ENCODE peak calls at places on chromosomes 13 and 19, in four cellular contexts. M, Q, E and V are unnamed samples.

GRCh38 chr13:99662678-99663077 is 161.4 kb downstream of the TM9SF2 start:
- DNase-seq in Q (no peak), M (no peak), E (no peak), V (no peak)

GRCh38 chr19:46913852-46914430 is 53.1 kb downstream of the ARHGAP35 start:
- DNase-seq in M (peak), E (no peak), Q (no peak), V (peak)

GRCh38 chr13:98508280-98509074 is 68.4 kb downstream of the STK24 start:
- DNase-seq in M (peak), Q (peak), E (peak), V (peak)

GRCh38 chr19:39109641-39110040 is 15.9 kb upstream of the PAK4 start:
- DNase-seq in M (no peak), Q (no peak), E (no peak), V (no peak)

GRCh38 chr13:110232756-110233155 is 74.2 kb downstream of the COL4A1 start:
- DNase-seq in Q (peak), E (no peak), M (no peak), V (no peak)

GRCh38 chr19:2426661-2427322 is 594 bp downstream of the TIMM13 start:
- DNase-seq in M (peak), Q (peak), E (no peak), V (peak)

GRCh38 chr13:73025212-73026012 is 33.4 kb upstream of the KLF5 start:
- DNase-seq in E (peak), Q (peak), M (no peak), V (peak)

GRCh38 chr13:86569119-86569518 is 769.9 kb upstream of the SLITRK6 start:
- DNase-seq in Q (no peak), M (no peak), E (no peak), V (no peak)

GRCh38 chr13:25203256-25203794 is 31.2 kb upstream of the AMER2 start:
- DNase-seq in E (no peak), Q (no peak), M (no peak), V (no peak)

GRCh38 chr19:6987850-6988249 is 33.4 kb downstream of the MBD3L2B start:
- DNase-seq in M (no peak), Q (no peak), E (no peak), V (no peak)

GRCh38 chr13:78609464-78610205 is 6.3 kb upstream of the POU4F1 start:
- DNase-seq in Q (no peak), E (no peak), M (peak), V (peak)

GRCh38 chr13:23711355-23711754 is 141.1 kb downstream of the TNFRSF19 start:
- DNase-seq in M (no peak), Q (no peak), E (no peak), V (no peak)

GRCh38 chr13:23714672-23715071 is 144.5 kb downstream of the TNFRSF19 start:
- DNase-seq in M (no peak), E (no peak), Q (no peak), V (no peak)

GRCh38 chr13:23715762-23716235 is 145.6 kb downstream of the TNFRSF19 start:
- DNase-seq in E (no peak), Q (no peak), M (peak), V (no peak)

GRCh38 chr13:23718916-23719470 is 148.8 kb downstream of the TNFRSF19 start:
- DNase-seq in Q (no peak), E (no peak), M (no peak), V (no peak)

GRCh38 chr13:23715092-23715761 is 145.0 kb downstream of the TNFRSF19 start:
- DNase-seq in Q (no peak), E (no peak), M (no peak), V (no peak)
- TF ChIP-seq CTCF in Q (no peak), E (no peak), M (no peak), V (no peak)

GRCh38 chr13:43514326-43514725 is 272.4 kb downstream of the ENOX1 start:
- DNase-seq in M (no peak), Q (no peak), E (no peak), V (peak)

GRCh38 chr13:43516401-43516826 is 270.4 kb downstream of the ENOX1 start:
- DNase-seq in Q (peak), E (no peak), M (no peak), V (peak)

DNA sequence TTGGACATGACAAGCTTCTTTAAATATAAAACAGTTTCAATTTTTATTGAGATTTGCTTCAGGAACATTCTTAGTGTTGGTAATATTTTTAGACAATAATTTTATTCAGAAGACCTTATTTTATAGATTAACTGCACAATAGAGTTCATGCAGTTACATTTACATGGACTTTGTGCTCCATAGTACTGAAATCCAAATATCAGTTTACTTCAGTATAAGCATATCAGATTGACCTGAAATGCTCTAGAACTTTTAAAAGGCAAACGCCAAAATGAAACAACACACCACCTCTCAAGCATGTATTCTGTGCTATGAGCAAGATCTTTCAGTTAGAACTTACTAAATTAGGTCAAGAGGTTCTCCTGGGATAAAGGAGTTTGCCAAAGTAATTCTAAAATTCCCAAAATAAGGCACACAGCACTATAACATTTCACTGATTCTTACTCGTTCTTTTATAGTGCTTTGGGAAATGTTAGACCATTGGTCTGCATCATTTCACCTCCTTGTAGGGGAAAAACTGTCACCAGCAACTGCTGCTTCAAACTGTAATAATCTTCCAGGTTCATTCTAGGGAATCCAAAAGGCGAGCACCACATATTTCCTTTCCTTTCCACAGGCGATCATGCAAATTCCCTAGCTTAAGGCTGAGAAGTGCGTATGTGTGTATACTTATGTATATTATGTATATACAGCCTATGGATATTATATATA is 275.4 kb downstream of the ENOX1 start:
- DNase-seq in E (no peak), Q (no peak), M (no peak), V (no peak)
- TF ChIP-seq CTCF in E (no peak), Q (no peak), M (no peak), V (no peak)

GRCh38 chr13:46124967-46125933 is 20.4 kb upstream of the CPB2 start:
- DNase-seq in Q (no peak), E (no peak), M (no peak), V (no peak)

GRCh38 chr13:46126552-46127171 is 21.8 kb upstream of the CPB2 start:
- DNase-seq in E (peak), M (peak), Q (peak), V (peak)

GRCh38 chr13:46126074-46126473 is 21.2 kb upstream of the CPB2 start:
- DNase-seq in E (no peak), Q (no peak), M (no peak), V (no peak)

GRCh38 chr13:46122304-46122703 is 17.5 kb upstream of the CPB2 start:
- DNase-seq in E (no peak), Q (no peak), M (no peak), V (no peak)

DNA sequence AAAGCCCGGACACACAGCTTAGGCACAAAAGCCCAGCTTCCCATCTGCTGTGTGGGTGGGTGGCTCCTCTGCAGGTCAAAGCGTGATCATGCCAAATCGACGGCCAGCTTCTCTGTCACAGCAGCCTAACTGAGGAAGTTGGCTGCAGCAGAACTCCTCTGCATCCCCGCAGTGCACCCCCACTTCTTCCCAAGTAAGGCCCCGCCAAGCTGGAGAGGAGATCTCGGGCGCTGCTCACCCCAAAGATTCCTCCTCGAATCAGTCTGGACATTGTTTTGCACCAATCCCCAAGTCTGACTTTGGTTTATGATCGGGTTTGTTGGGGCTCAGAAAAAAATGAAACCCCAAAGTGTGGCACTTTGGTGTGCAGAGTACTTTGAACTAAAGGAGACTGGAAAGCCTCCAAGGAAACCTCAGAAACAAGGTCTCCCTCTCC is 19.7 kb upstream of the CPB2 start:
- DNase-seq in Q (no peak), M (no peak), E (no peak), V (no peak)
- TF ChIP-seq CTCF in Q (no peak), M (no peak), E (no peak), V (no peak)

DNA sequence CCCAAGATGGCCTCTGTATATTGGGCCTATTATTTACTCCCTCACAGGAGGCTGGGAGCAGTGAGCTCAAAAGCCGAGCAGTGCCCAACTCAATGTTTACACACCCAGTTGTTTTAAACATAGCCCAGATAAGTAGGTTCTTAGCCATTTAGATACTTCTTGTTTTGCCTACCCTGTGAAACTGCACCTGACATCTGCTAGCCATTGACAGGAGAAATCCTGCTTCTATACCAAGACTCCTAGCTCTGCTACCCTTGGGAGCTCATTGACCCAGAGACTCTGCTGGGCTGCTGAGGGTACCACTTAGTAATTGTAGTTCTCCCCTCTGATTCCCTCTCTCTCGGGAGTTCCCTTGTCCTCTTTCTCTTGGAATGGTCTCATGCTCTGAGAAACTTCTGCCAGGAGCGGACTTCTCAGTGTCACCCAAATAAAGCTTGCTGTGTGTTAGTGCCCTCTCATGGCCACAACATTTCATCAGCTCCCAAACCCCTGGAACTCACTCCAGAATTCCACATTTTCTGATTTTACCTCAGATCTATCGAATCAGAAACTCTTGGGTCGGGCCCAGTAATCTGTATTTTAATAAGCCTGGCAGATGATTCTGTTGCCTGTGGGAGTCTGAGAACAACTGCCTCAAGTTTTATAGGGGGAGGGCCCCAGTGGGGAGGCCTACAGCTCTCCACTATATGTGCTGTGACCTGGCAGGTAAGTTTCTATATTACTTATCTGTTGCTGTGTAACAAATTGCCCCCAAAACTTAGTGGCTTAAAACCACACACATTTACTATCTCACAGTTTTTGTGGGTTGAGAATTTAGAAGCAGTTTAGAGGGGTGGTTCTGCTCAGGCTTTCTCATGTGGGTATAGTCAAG is 221.1 kb downstream of the TDRD3 start:
- DNase-seq in Q (peak), M (peak), E (no peak), V (peak)
- TF ChIP-seq CTCF in Q (peak), M (peak), E (peak), V (peak)

GRCh38 chr19:18204394-18205179 is 745 bp upstream of the RAB3A start:
- DNase-seq in E (no peak), M (no peak), Q (no peak), V (no peak)

GRCh38 chr19:18205180-18205915 is 1.5 kb upstream of the RAB3A start:
- DNase-seq in M (no peak), Q (peak), E (no peak), V (peak)

GRCh38 chr19:18202759-18203407 is 959 bp downstream of the RAB3A start:
- DNase-seq in Q (no peak), E (no peak), M (no peak), V (no peak)

GRCh38 chr19:18203408-18203862 is 407 bp downstream of the RAB3A start:
- DNase-seq in Q (no peak), E (no peak), M (no peak), V (no peak)

DNA sequence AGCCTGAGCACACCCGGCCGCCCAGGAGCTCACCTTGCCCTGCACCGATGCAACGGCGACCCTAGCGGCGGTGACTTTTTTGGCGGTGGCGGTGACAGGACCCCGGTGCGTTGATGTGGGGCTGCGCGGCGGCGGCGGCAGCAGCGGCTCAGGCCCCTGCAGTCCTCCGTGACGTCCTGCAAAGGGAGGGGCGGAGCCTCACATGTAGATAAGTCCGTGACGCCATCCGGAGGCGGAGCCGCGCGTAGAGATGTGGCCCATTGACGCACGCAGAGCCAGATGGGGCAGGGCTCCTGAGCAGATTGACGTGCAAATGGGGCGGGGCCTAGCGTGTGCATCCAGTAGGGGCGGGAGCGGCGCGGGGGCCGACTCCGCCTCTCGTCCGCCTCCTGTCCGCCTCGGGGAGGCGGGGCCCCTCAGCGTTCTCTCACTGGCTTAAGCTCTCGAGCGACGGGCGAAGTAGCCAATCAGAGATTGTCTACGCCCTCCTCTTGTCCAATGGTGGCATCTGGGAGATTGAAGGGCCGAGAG is at the start of gene RAB3A:
- DNase-seq in M (peak), Q (peak), E (peak), V (peak)
- TF ChIP-seq CTCF in M (no peak), Q (no peak), E (no peak), V (no peak)

DNA sequence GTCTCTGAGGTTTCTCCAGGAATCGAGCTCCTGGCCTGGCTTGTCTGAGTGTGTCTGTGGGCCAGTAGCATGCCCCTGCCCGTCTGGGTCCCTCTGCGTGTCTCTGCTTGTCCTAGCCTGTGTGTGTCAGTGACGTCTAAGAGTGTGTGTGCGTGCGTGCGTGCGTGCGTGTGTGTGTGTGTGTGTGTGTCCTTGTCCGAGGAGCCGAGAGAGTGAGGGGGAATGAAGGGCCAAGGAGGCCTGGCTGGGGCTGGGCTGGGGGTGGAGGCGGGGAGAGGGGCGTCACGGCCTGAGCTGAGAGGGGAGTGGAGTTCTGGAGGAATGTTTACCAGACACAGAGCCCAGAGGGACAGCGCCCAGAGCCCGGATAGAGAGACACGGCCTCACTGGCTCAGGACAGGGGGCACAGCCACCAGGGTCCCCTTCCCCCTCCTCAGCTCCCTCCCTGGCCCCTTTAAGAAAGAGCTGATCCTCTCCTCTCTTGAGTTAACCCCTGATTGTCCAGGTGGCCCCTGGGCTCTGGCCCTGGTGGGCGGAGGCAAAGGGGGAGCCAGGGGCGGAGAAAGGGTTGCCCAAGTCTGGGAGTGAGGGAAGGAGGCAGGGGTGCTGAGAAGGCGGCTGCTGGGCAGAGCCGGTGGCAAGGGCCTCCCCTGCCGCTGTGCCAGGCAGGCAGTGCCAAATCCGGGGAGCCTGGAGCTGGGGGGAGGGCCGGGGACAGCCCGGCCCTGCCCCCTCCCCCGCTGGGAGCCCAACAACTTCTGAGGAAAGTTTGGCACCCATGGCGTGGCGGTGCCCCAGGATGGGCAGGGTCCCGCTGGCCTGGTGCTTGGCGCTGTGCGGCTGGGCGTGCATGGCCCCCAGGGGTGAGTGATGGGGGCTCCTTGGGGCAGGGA is at the start of gene AXL:
- DNase-seq in M (peak), E (no peak), Q (peak), V (peak)
- TF ChIP-seq CTCF in M (no peak), E (no peak), Q (no peak), V (no peak)

DNA sequence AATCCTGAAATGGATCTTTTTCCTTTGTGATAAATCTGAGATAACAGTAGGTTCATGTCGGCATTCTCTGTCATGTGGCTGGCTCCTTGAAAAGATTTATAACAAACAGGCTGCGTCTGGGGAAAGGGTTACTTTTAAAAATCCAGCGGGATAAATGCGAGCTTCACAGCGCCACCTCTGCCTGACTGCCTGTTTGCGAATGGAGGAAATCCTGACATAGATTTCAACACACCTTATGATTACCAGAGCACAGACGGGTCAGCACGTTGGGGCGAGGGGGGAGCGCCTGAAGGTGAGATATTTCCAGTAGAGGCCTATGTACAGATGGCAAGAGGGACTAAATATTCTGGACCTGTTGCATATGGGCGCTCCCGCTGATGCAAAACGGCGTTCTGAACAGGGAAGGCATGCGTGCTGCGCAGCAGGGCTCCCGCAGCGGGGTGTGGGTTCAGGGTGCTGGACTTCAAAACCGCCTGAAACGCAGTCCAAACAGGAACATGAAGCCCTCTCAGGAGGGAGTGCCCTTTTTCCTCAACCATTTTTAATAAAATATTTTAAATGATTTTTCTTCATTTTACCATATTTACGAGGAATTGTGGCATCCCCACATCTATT is 445.3 kb upstream of the SGCG start:
- DNase-seq in Q (no peak), E (no peak), M (peak), V (no peak)
- TF ChIP-seq CTCF in Q (no peak), E (peak), M (peak), V (no peak)